ENCODE peak calls at places on chromosomes 13 and 19, in six cellular contexts. D is PC-3, R is mammary epithelial cell, K is GM12878, B is PC-9, O is HCT116. U is an unnamed sample. For H4K20me1, the result is how much of the 10 kb centered on the place peaks cover.

GRCh38 chr13:43245374-43245964 is 222.1 kb downstream of the DNAJC15 start:
- DNase-seq in D (peak), R (peak), K (no peak), B (peak), O (no peak), U (peak)

GRCh38 chr13:41546372-41547252 is 89.3 kb downstream of the RGCC start:
- DNase-seq in D (peak), R (peak), K (no peak), B (no peak), O (no peak), U (peak)

GRCh38 chr19:41993612-41994483 is at the start of gene ATP1A3:
- DNase-seq in D (peak), R (peak), K (no peak), B (no peak), O (peak), U (peak)

GRCh38 chr13:39051157-39051556 is 12.9 kb downstream of the NHLRC3 start:
- DNase-seq in D (peak), R (peak), K (no peak), B (peak), O (peak), U (peak)

GRCh38 chr19:45323671-45324081 is 1.0 kb upstream of the CKM start:
- DNase-seq in D (no peak), R (no peak), K (no peak), B (no peak), O (no peak), U (peak)

GRCh38 chr13:103272770-103273169 is 206.6 kb upstream of the SLC10A2 start:
- DNase-seq in D (peak), R (peak), K (no peak), B (no peak), O (no peak), U (no peak)

GRCh38 chr19:5863030-5863665 is 7.2 kb downstream of the FUT5 start:
- DNase-seq in D (no peak), R (no peak), K (no peak), B (no peak), O (no peak), U (no peak)

GRCh38 chr19:49930483-49931011 is 1.2 kb upstream of the NUP62 start:
- DNase-seq in D (peak), R (no peak), K (no peak), B (no peak), O (peak), U (peak)

GRCh38 chr13:30002577-30002976 is 152.2 kb upstream of the UBL3 start:
- DNase-seq in D (peak), R (peak), K (no peak), B (peak), O (no peak), U (peak)

GRCh38 chr19:42069619-42070293 is at the start of gene GRIK5:
- DNase-seq in D (no peak), R (no peak), K (no peak), B (no peak), O (no peak), U (peak)

GRCh38 chr19:664913-665443 is 2.0 kb upstream of the RNF126 start:
- DNase-seq in D (peak), R (peak), K (no peak), B (peak), O (peak), U (peak)

GRCh38 chr13:89571676-89572075 is 1775.8 kb upstream of the MIR17HG start:
- DNase-seq in D (no peak), R (no peak), K (no peak), B (no peak), O (no peak), U (no peak)

GRCh38 chr19:17797397-17798201 is 2.7 kb downstream of the B3GNT3 start:
- DNase-seq in D (peak), R (peak), K (no peak), B (peak), O (peak), U (peak)

GRCh38 chr19:34265221-34265650 is 10.9 kb downstream of the GARRE1 start:
- DNase-seq in D (no peak), R (peak), K (no peak), B (no peak), O (no peak), U (no peak)

GRCh38 chr19:15324791-15325519 is 7.4 kb downstream of the BRD4 start:
- DNase-seq in D (no peak), R (no peak), K (no peak), B (no peak), O (no peak), U (no peak)
- H4K20me1 ChIP-seq in D (half or more), R (under half), K (under half), B (half or more), O (under half), U (half or more)

DNA sequence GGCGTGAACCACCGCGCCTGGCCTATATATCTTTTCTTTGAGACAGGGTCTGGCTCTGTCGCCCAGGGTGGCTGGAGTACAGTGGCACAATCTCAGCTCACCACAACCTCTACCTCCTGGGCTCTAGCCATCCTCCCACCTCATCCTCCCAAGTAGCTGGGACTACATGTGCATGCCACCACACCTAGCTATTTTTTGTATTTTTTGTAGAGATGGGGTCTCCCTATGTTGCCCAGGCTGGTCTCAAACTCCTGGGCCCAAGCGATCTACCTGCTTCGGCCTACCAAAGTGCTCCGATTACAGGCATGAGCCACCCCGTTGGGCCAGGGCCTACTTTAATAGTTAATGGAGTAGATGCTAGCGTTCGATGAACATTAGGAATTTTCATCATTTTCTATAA is 3.4 kb downstream of the TNPO2 start:
- DNase-seq in D (no peak), R (no peak), K (no peak), B (no peak), O (no peak), U (no peak)
- H4K20me1 ChIP-seq in D (under half), R (under half), K (under half), B (under half), O (under half), U (under half)

GRCh38 chr19:11480081-11480926 is 542 bp downstream of the ELAVL3 start:
- DNase-seq in D (no peak), R (no peak), K (no peak), B (no peak), O (no peak), U (no peak)

GRCh38 chr19:11475861-11476260 is 5.0 kb downstream of the ELAVL3 start:
- DNase-seq in D (no peak), R (no peak), K (no peak), B (no peak), O (no peak), U (no peak)

GRCh38 chr19:11479090-11479469 is 1.8 kb downstream of the ELAVL3 start:
- DNase-seq in D (no peak), R (no peak), K (no peak), B (no peak), O (no peak), U (no peak)

GRCh38 chr19:11479470-11480080 is 1.3 kb downstream of the ELAVL3 start:
- DNase-seq in D (no peak), R (no peak), K (no peak), B (no peak), O (no peak), U (peak)

DNA sequence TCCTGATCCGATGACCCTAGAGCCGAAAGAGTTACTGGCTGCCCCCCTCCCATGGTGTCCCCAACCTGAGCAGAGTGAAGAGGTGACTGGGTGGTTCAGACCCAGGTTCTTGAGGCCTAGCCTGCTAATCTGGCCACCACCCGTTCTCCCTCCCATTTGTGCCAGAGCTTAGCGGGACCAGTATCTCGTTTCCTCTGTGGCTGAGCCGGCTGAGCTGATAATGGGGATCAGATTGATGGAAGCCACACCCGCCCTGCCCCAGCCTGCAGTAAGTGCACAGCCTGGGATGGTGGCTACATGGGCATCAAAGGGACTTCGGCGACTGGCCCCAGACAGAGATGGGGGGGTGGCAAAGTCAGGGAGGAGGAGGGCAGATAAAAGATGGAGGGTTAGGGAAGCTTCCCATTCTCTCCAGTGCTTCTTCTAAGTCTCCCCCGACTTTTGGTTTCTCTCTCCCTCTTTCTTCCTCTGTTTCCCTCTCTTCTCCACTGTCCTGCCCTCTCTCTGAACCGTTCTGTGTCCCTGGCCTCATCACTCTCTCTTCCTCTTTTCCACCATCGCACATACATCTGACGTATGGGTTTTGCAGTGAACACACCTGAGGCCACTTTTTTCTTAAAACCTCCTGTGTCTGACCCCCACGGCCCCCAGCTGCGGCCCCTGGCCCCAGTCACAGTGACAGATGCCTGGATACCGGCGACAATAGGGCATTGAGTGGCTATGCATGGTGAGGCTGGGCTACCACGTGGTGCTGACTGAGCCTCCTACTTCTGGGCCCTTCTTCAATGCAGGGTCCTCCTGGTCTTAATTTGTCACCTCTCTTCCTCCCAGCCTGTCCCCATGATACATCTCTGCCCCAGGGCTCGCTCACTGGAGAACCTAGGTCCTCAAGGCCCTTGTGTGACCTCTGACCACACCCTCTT is 2.4 kb downstream of the ELAVL3 start:
- DNase-seq in D (no peak), R (no peak), K (no peak), B (no peak), O (no peak), U (no peak)
- H4K20me1 ChIP-seq in D (under half), R (under half), K (under half), B (under half), O (under half), U (under half)

GRCh38 chr13:40187324-40187795 is 479.1 kb downstream of the FOXO1 start:
- DNase-seq in D (no peak), R (no peak), K (no peak), B (no peak), O (no peak), U (no peak)
- H4K20me1 ChIP-seq in D (under half), R (under half), K (under half), B (under half), O (under half), U (under half)

GRCh38 chr13:32830632-32831031 is 185.6 kb upstream of the KL start:
- DNase-seq in D (no peak), R (no peak), K (no peak), B (no peak), O (no peak), U (no peak)

GRCh38 chr13:32829676-32830091 is 186.5 kb upstream of the KL start:
- DNase-seq in D (peak), R (peak), K (no peak), B (peak), O (peak), U (peak)

GRCh38 chr13:32825481-32825880 is 190.7 kb upstream of the KL start:
- DNase-seq in D (no peak), R (no peak), K (no peak), B (no peak), O (no peak), U (no peak)

GRCh38 chr13:32829269-32829668 is 187.0 kb upstream of the KL start:
- DNase-seq in D (peak), R (no peak), K (no peak), B (peak), O (no peak), U (no peak)

GRCh38 chr13:32828711-32829110 is 187.5 kb upstream of the KL start:
- DNase-seq in D (no peak), R (no peak), K (no peak), B (no peak), O (no peak), U (no peak)
- H4K20me1 ChIP-seq in D (under half), R (under half), K (under half), B (under half), O (under half), U (under half)

DNA sequence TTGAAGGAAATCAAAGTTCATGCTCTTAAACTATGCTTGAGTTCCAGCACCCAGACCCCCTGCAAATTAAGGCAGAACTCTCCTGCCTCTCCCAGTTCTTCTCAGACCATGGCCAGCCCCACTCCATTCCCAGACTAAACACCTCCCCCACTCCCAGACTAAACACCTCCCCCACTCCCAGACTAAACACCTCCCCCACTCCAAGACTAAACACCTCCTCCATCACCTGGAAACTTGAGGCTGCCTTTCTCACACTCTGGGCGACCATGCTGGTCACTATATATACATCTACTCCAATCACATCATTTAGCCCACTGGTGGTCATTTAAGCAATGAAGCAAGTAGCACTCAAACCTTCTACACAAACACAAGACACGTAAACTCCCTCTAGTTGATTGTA is 57.2 kb downstream of the CAB39L start:
- DNase-seq in D (no peak), R (no peak), K (no peak), B (no peak), O (no peak), U (no peak)
- H4K20me1 ChIP-seq in D (under half), R (under half), K (under half), B (under half), O (under half), U (under half)

GRCh38 chr19:57814505-57815246 is at the start of gene ZNF552:
- DNase-seq in D (peak), R (peak), K (peak), B (peak), O (peak), U (peak)

GRCh38 chr19:57816652-57817051 is 1.9 kb upstream of the ZNF552 start:
- DNase-seq in D (no peak), R (no peak), K (no peak), B (no peak), O (no peak), U (no peak)

GRCh38 chr19:57815247-57816075 is 748 bp upstream of the ZNF552 start:
- DNase-seq in D (no peak), R (no peak), K (no peak), B (no peak), O (no peak), U (no peak)

GRCh38 chr19:57813919-57814504 is 701 bp downstream of the ZNF552 start:
- DNase-seq in D (peak), R (peak), K (no peak), B (peak), O (no peak), U (peak)

GRCh38 chr19:57812201-57812600 is 2.5 kb downstream of the ZNF552 start:
- DNase-seq in D (no peak), R (no peak), K (peak), B (no peak), O (no peak), U (no peak)
- H4K20me1 ChIP-seq in D (under half), R (under half), K (under half), B (under half), O (under half), U (under half)

U was measured in GM23248.